ENCODE peak calls at places on chromosomes 4 and X, in ten cellular contexts. V is ovary, A is lower lobe of right lung, Y is left ventricle myocardium inferior, N is breast epithelium, U is neuronal stem cell, R is esophagus squamous epithelium, O is GM23338, Q is astrocyte, E is Caco-2. F is an unnamed sample. For H3K4me1, the result is how much of the 10 kb centered on the place peaks cover.

GRCh38 chr4:174040287-174040686 is 243.2 kb downstream of the FBXO8 start:
- DNase-seq in V (no peak), A (no peak), Q (no peak), N (no peak), Y (no peak), R (no peak), E (no peak), O (no peak), U (no peak), F (no peak)

GRCh38 chr4:48705609-48706008 is 74.5 kb downstream of the FRYL start:
- DNase-seq in O (no peak), R (no peak), Q (no peak), N (no peak), A (no peak), V (no peak), U (no peak), E (no peak), Y (no peak), F (no peak)

GRCh38 chrX:2513120-2513664 is 12.4 kb upstream of the DHRSX start:
- DNase-seq in Q (no peak), U (no peak), V (no peak), A (no peak), O (peak), Y (no peak), R (no peak), N (no peak), E (peak), F (no peak)

GRCh38 chrX:123188081-123188480 is 4.0 kb downstream of the GRIA3 start:
- DNase-seq in O (no peak), Y (no peak), R (no peak), N (no peak), A (no peak), U (no peak), E (no peak), Q (peak), V (no peak), F (no peak)

GRCh38 chr4:73662709-73663546 is 42.7 kb upstream of the RASSF6 start:
- DNase-seq in A (no peak), E (no peak), Y (no peak), R (no peak), Q (peak), O (peak), V (no peak), U (no peak), N (no peak), F (no peak)

GRCh38 chr4:75710246-75710645 is 14.1 kb upstream of the USO1 start:
- DNase-seq in E (no peak), R (no peak), A (no peak), Y (no peak), U (no peak), O (no peak), Q (peak), V (no peak), N (no peak), F (no peak)

GRCh38 chr4:183989471-183989870 is 84.4 kb downstream of the STOX2 start:
- DNase-seq in E (no peak), Y (no peak), V (no peak), O (no peak), R (no peak), A (no peak), Q (peak), U (no peak), N (no peak), F (no peak)

GRCh38 chr4:183721207-183722081 is 62.4 kb downstream of the TRAPPC11 start:
- DNase-seq in O (peak), N (no peak), A (peak), U (no peak), R (no peak), E (peak), V (peak), Q (peak), Y (peak), F (no peak)

GRCh38 chr4:151195801-151196200 is 81.2 kb upstream of the PRSS48 start:
- DNase-seq in V (no peak), O (no peak), U (no peak), E (no peak), Y (no peak), A (no peak), N (no peak), R (no peak), Q (peak), F (no peak)

GRCh38 chr4:168917150-168917779 is 92.8 kb downstream of the CBR4 start:
- DNase-seq in V (no peak), A (no peak), R (no peak), Y (no peak), O (peak), E (peak), Q (peak), U (no peak), N (no peak), F (no peak)

GRCh38 chrX:3295731-3296130 is 50.7 kb downstream of the MXRA5 start:
- DNase-seq in E (peak), R (no peak), Y (no peak), O (peak), V (no peak), A (no peak), Q (no peak), U (no peak), N (no peak), F (no peak)

GRCh38 chr4:117134386-117134785 is 49.0 kb upstream of the TRAM1L1 start:
- DNase-seq in O (peak), Y (no peak), V (no peak), E (peak), R (no peak), A (no peak), U (peak), Q (peak), N (no peak), F (no peak)

GRCh38 chrX:129798456-129798855 is 18.7 kb downstream of the SASH3 start:
- DNase-seq in O (no peak), R (no peak), A (no peak), N (no peak), E (no peak), V (no peak), U (no peak), Q (no peak), Y (no peak), F (no peak)

GRCh38 chr4:151529187-151529586 is 120.2 kb downstream of the FHIP1A start:
- DNase-seq in E (no peak), N (no peak), A (no peak), V (no peak), Q (no peak), R (no peak), O (no peak), Y (no peak), U (no peak), F (no peak)

GRCh38 chr4:186807131-186807530 is 83.5 kb upstream of the FAT1 start:
- DNase-seq in A (no peak), U (no peak), R (no peak), Y (no peak), N (no peak), Q (no peak), E (no peak), O (no peak), V (no peak), F (no peak)

GRCh38 chr4:146059865-146060264 is 115.7 kb upstream of the LSM6 start:
- DNase-seq in R (no peak), N (no peak), Y (no peak), E (no peak), Q (no peak), A (no peak), V (no peak), O (no peak), U (no peak), F (no peak)

GRCh38 chrX:78950157-78950556 is 5.0 kb downstream of the P2RY10 start:
- DNase-seq in U (no peak), O (no peak), Y (no peak), E (no peak), V (no peak), N (no peak), R (no peak), Q (no peak), A (no peak), F (no peak)

GRCh38 chrX:9486786-9487185 is 21.9 kb downstream of the TBL1X start:
- DNase-seq in A (no peak), R (no peak), Q (no peak), U (no peak), O (no peak), E (peak), Y (no peak), N (no peak), V (no peak), F (no peak)

GRCh38 chr4:8672486-8672885 is 79.9 kb downstream of the CPZ start:
- DNase-seq in Q (no peak), A (no peak), E (no peak), O (no peak), R (no peak), Y (no peak), U (no peak), V (no peak), N (no peak), F (no peak)

GRCh38 chr4:68176500-68176899 is 46.8 kb upstream of the TMPRSS11F start:
- DNase-seq in E (no peak), A (no peak), U (no peak), V (no peak), N (no peak), Q (no peak), Y (no peak), R (no peak), O (no peak), F (no peak)

GRCh38 chr4:17619416-17620105 is 5.1 kb downstream of the MED28 start:
- DNase-seq in Q (no peak), E (no peak), O (no peak), V (no peak), N (no peak), U (no peak), R (no peak), A (no peak), Y (no peak), F (no peak)

GRCh38 chr4:17618926-17619325 is 4.5 kb downstream of the MED28 start:
- DNase-seq in R (no peak), U (no peak), E (no peak), A (no peak), V (no peak), O (no peak), Q (no peak), Y (no peak), N (no peak), F (no peak)

GRCh38 chr4:17614416-17615299 is at the start of gene MED28:
- DNase-seq in R (peak), V (peak), E (peak), Y (peak), N (peak), U (peak), O (peak), A (peak), Q (peak), F (peak)

GRCh38 chr4:17616283-17616682 is 1.8 kb downstream of the MED28 start:
- DNase-seq in U (no peak), E (no peak), R (no peak), O (no peak), A (no peak), Q (no peak), Y (no peak), V (no peak), N (no peak), F (no peak)

DNA sequence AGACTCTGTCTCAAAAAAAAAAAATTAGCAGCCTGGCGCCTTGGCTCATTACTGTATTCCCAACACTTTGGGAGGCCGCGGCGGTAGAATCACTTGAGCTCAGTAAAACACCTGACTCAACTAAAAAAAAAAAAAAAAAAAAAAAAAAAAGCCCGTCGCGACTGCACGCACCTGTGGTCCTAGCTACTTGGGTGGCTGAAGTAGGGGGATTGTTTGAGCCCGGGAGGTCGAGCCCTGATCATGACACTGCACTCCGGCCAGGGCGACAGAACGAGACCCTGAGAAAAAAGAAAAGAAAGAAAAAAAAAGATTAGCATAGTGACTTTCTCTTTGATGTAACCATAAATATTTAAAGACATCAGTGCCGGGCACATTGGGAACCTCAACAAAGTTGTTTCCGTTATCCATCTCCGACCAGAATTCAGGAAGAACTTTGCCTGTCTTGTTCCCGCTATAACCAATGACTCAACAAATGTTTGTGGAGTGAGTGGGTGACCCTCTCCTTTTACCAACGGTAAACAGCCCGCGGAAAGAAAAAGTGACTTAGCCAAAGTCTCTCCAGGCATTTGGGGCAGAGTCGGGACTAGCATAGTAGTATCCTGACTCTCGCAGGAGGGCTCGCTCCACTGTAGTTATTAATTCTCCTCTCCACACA is 553 bp upstream of the MED28 start:
- DNase-seq in Q (peak), E (no peak), V (no peak), O (peak), A (no peak), U (peak), N (no peak), R (no peak), Y (no peak), F (no peak)
- H3K4me1 ChIP-seq in Q (under half), E (under half), V (under half), O (under half), A (under half), U (under half), N (under half), R (under half), Y (half or more), F (under half)

GRCh38 chr4:78691333-78691732 is 84.8 kb upstream of the BMP2K start:
- DNase-seq in Y (no peak), Q (no peak), E (no peak), A (no peak), N (no peak), O (no peak), R (no peak), U (no peak), V (no peak), F (no peak)

GRCh38 chr4:78687818-78688217 is 88.3 kb upstream of the BMP2K start:
- DNase-seq in Q (no peak), O (no peak), V (no peak), U (no peak), N (no peak), A (no peak), R (no peak), Y (no peak), E (no peak), F (no peak)

GRCh38 chr4:78689224-78689623 is 86.9 kb upstream of the BMP2K start:
- DNase-seq in E (no peak), O (no peak), V (no peak), U (no peak), A (no peak), Y (no peak), N (no peak), R (no peak), Q (no peak), F (no peak)

GRCh38 chr4:78689700-78690318 is 86.3 kb upstream of the BMP2K start:
- DNase-seq in R (no peak), Q (no peak), O (no peak), U (no peak), N (no peak), E (no peak), V (no peak), A (no peak), Y (no peak), F (no peak)

DNA sequence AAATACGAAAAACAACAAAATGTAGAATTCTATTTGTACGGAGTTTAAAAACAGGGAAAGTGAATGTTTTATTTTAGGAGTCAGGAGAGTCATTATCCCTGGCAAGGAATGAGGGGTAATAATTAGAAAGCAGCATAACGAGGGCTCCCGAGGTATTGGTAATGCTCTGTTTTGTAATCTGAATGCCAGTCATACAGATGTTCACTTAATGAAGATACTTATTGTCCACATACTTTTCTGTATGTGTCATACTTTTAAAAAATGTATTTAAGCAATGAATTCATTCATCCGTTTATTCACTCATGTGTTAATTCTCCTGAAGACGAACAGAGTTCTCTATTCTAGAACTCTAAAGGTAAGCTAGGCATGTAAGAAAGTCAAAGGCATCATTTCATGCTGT is 87.8 kb upstream of the BMP2K start:
- DNase-seq in O (no peak), A (no peak), V (no peak), U (no peak), N (no peak), R (no peak), Y (no peak), Q (no peak), E (no peak), F (no peak)
- H3K4me1 ChIP-seq in O (under half), A (under half), V (under half), U (under half), N (under half), R (under half), Y (under half), Q (under half), E (under half), F (under half)

DNA sequence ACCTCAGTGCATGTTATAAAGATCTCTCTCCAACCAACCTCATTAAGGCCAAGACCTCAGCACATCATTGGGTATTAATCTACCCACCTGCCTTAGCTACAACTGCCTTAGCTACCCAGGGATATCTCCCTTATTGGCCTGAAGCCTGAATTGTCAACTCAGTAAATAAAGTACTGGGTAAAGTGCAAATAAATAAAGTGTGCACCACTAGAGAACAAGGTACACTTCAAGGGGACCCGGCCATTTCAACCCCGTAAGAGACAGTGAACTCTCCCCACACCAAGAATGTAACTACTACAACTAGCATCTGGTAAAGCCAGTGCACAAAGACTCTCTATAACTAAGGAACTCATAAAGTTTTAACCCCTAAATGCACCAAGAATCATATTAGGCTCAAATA is 61.7 kb upstream of the POU3F4 start:
- DNase-seq in A (no peak), V (no peak), U (no peak), Y (no peak), R (no peak), Q (no peak), O (no peak), N (no peak), E (no peak), F (no peak)
- H3K4me1 ChIP-seq in A (under half), V (under half), U (under half), Y (under half), R (under half), Q (under half), O (under half), N (under half), E (under half), F (under half)

GRCh38 chr4:1043658-1044468 is 32.4 kb downstream of the FGFRL1 start:
- DNase-seq in E (peak), N (peak), O (peak), V (peak), Y (peak), R (no peak), Q (peak), A (peak), U (peak), F (peak)
- H3K4me1 ChIP-seq in E (under half), N (under half), O (under half), V (under half), Y (under half), R (half or more), Q (half or more), A (under half), U (half or more), F (half or more)

GRCh38 chr4:78779280-78779679 is 3.1 kb downstream of the BMP2K start:
- DNase-seq in A (no peak), O (no peak), U (no peak), V (no peak), Y (no peak), Q (peak), E (no peak), R (no peak), N (no peak), F (no peak)

GRCh38 chr4:78780093-78780492 is 3.9 kb downstream of the BMP2K start:
- DNase-seq in Y (no peak), U (no peak), Q (no peak), V (no peak), O (no peak), N (no peak), R (no peak), E (no peak), A (no peak), F (no peak)

GRCh38 chr4:78777556-78777900 is 1.4 kb downstream of the BMP2K start:
- DNase-seq in A (no peak), R (no peak), O (no peak), N (no peak), V (no peak), U (no peak), E (no peak), Y (no peak), Q (no peak), F (no peak)

GRCh38 chr4:78776729-78777555 is 792 bp downstream of the BMP2K start:
- DNase-seq in V (peak), E (peak), Q (peak), U (peak), N (no peak), R (peak), O (peak), A (peak), Y (peak), F (peak)

DNA sequence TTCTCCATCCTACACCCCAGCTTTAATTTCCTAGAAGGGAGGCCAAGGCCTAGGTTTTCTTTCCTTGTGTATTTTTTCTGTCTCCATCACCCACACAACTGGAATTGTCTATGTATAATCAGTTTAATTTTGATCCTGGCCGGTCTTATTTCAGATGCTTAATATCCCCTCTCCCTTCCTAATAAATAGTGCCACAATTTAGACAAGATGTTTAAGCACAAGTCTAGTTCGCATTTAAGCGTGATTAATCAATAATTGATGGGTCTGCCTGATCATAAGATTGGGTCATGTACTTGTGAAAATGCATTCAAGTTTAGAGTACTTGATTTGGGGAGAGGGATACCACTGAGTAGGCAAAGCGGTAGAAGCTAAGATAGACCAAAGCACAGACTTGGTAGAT is 2.4 kb downstream of the BMP2K start:
- DNase-seq in R (no peak), U (no peak), E (no peak), Y (no peak), A (no peak), O (no peak), Q (no peak), N (no peak), V (no peak), F (no peak)
- H3K4me1 ChIP-seq in R (half or more), U (under half), E (under half), Y (half or more), A (under half), O (under half), Q (under half), N (under half), V (under half), F (under half)

GRCh38 chr4:89295415-89295927 is 12.1 kb downstream of the GPRIN3 start:
- DNase-seq in A (no peak), Y (no peak), O (no peak), E (no peak), U (no peak), Q (no peak), R (no peak), V (no peak), N (no peak), F (no peak)
- H3K4me1 ChIP-seq in A (half or more), Y (half or more), O (under half), E (under half), U (under half), Q (under half), R (under half), V (under half), N (under half), F (under half)

GRCh38 chr4:93267747-93268146 is 560.8 kb upstream of the ATOH1 start:
- DNase-seq in N (no peak), Y (no peak), V (no peak), Q (no peak), U (no peak), R (no peak), E (no peak), A (no peak), O (peak), F (no peak)
- H3K4me1 ChIP-seq in N (under half), Y (under half), V (under half), Q (under half), U (under half), R (under half), E (under half), A (under half), O (under half), F (under half)

F was measured in tibial nerve.